ENCODE peak calls at places on chromosomes 13 and 19, in eight cellular contexts. Z is astrocyte of the cerebellum, D is fibroblast of mammary gland, N is fibroblast of lung, G is tibial artery, Y is fibroblast of the aortic adventitia, W is NB4, S is suprapubic skin. I is an unnamed sample.

GRCh38 chr13:77310161-77310560 is 16.7 kb downstream of the MYCBP2 start:
- DNase-seq in Z (no peak), D (no peak), N (no peak), G (no peak), Y (no peak), W (no peak), S (no peak), I (no peak)

GRCh38 chr13:81171065-81171647 is 830.2 kb upstream of the SPRY2 start:
- DNase-seq in Z (no peak), D (peak), N (peak), G (no peak), Y (peak), W (peak), S (no peak), I (no peak)

GRCh38 chr13:29923554-29924481 is 73.4 kb upstream of the UBL3 start:
- DNase-seq in Z (peak), D (peak), N (peak), G (peak), Y (peak), W (peak), S (peak), I (peak)

GRCh38 chr13:98216711-98217110 is 39.6 kb upstream of the RNF113B start:
- DNase-seq in Z (no peak), D (no peak), N (no peak), G (no peak), Y (no peak), W (no peak), S (no peak), I (no peak)

GRCh38 chr13:93951153-93951552 is 528.3 kb downstream of the DCT start:
- DNase-seq in Z (no peak), D (peak), N (no peak), G (no peak), Y (peak), W (no peak), S (no peak), I (no peak)

GRCh38 chr13:43640476-43640875 is 146.3 kb downstream of the ENOX1 start:
- DNase-seq in Z (no peak), D (no peak), N (no peak), G (no peak), Y (no peak), W (no peak), S (no peak), I (no peak)

GRCh38 chr13:95641961-95642621 is 2.4 kb downstream of the DZIP1 start:
- DNase-seq in Z (no peak), D (peak), N (peak), G (peak), Y (peak), W (no peak), S (no peak), I (no peak)

GRCh38 chr13:46595136-46595917 is 42.4 kb downstream of the LRCH1 start:
- DNase-seq in Z (peak), D (peak), N (peak), G (no peak), Y (peak), W (peak), S (no peak), I (no peak)

GRCh38 chr19:13689050-13689449 is 75.3 kb upstream of the MRI1 start:
- DNase-seq in Z (no peak), D (peak), N (peak), G (no peak), Y (peak), W (peak), S (no peak), I (no peak)

GRCh38 chr19:51488491-51488890 is 10.2 kb downstream of the CEACAM18 start:
- DNase-seq in Z (no peak), D (no peak), N (no peak), G (no peak), Y (no peak), W (no peak), S (no peak), I (no peak)

GRCh38 chr19:40740747-40741146 is 9.5 kb downstream of the ACTMAP start:
- DNase-seq in Z (no peak), D (peak), N (no peak), G (peak), Y (peak), W (no peak), S (peak), I (peak)

GRCh38 chr13:19089315-19089714 is 92.3 kb downstream of the TUBA3C start:
- DNase-seq in Z (no peak), D (no peak), N (no peak), G (no peak), Y (no peak), W (peak), S (no peak), I (no peak)
- TF ChIP-seq CTCF in Z (no peak), D (no peak), N (no peak), G (no peak), Y (no peak), W (peak), S (no peak), I (no peak)

GRCh38 chr19:48511800-48512503 is at the start of gene LMTK3:
- DNase-seq in Z (no peak), D (peak), N (peak), G (no peak), Y (peak), W (peak), S (no peak), I (no peak)

GRCh38 chr19:48511321-48511731 is 309 bp downstream of the LMTK3 start:
- DNase-seq in Z (no peak), D (no peak), N (no peak), G (no peak), Y (no peak), W (peak), S (no peak), I (no peak)

GRCh38 chr19:48509467-48510194 is 2.0 kb downstream of the LMTK3 start:
- DNase-seq in Z (no peak), D (no peak), N (no peak), G (no peak), Y (no peak), W (peak), S (no peak), I (no peak)

GRCh38 chr19:48508729-48509310 is 2.8 kb downstream of the LMTK3 start:
- DNase-seq in Z (no peak), D (no peak), N (no peak), G (no peak), Y (no peak), W (peak), S (no peak), I (no peak)

GRCh38 chr19:48510421-48511268 is 990 bp downstream of the LMTK3 start:
- DNase-seq in Z (no peak), D (peak), N (peak), G (peak), Y (peak), W (peak), S (no peak), I (no peak)
- H3K4me3 ChIP-seq in Z (peak), D (peak), N (no peak), G (no peak), Y (peak), W (no peak), S (peak), I (no peak)

DNA sequence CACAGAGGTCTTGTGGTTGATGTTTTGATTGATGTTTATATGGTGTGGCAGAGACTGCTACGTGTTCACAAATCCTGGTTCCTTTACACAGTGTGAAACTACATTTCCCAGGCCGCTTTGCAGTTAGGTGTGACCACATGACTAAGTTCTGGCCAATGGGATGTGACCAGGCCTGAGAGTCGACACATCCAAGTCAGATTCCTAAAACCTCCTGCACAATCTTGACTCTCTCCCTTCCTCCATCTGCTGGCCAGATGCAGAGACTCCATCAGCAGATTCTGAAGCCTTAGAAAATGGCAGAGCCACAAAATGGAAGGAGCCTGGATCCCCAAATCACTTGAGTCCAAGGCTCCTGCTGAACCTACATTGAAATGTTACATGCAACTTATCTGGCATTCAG is 12.6 kb downstream of the CD37 start:
- DNase-seq in Z (peak), D (peak), N (peak), G (no peak), Y (peak), W (peak), S (no peak), I (peak)
- TF ChIP-seq CTCF in Z (peak), D (peak), N (peak), G (no peak), Y (peak), W (no peak), S (no peak), I (peak)

GRCh38 chr13:50085063-50085462 is 69.8 kb downstream of the KCNRG start:
- DNase-seq in Z (no peak), D (peak), N (no peak), G (no peak), Y (peak), W (peak), S (no peak), I (no peak)
- H3K4me3 ChIP-seq in Z (peak), D (peak), N (no peak), G (no peak), Y (peak), W (peak), S (no peak), I (no peak)

I was measured in AG09309.